ENCODE peak calls at places on chromosomes 2 and 18, in seven cellular contexts. One of them, this sample, is unnamed. For H3K36me3, the result is how much of the 10 kb centered on the place peaks cover.

GRCh38 chr2:25076749-25077148 is 34.9 kb downstream of the EFR3B start:
- DNase-seq in astrocyte: no peak
- DNase-seq in fibroblast of lung: no peak
- DNase-seq in neuronal stem cell: no peak
- DNase-seq in mammary epithelial cell: no peak
- DNase-seq in endothelial cell of umbilical vein: no peak
- DNase-seq in IMR-90: no peak
- DNase-seq in this sample: no peak

GRCh38 chr2:207879536-207879935 is 109.8 kb upstream of the FZD5 start:
- DNase-seq in astrocyte: peak
- DNase-seq in fibroblast of lung: peak
- DNase-seq in neuronal stem cell: no peak
- DNase-seq in mammary epithelial cell: peak
- DNase-seq in endothelial cell of umbilical vein: peak
- DNase-seq in IMR-90: peak
- DNase-seq in this sample: no peak

GRCh38 chr2:10977636-10978035 is 65.9 kb downstream of the KCNF1 start:
- DNase-seq in astrocyte: no peak
- DNase-seq in fibroblast of lung: peak
- DNase-seq in neuronal stem cell: no peak
- DNase-seq in mammary epithelial cell: no peak
- DNase-seq in endothelial cell of umbilical vein: no peak
- DNase-seq in IMR-90: no peak
- DNase-seq in this sample: no peak

GRCh38 chr2:18883626-18884456 is 294.5 kb upstream of the NT5C1B start:
- DNase-seq in astrocyte: no peak
- DNase-seq in fibroblast of lung: peak
- DNase-seq in neuronal stem cell: no peak
- DNase-seq in mammary epithelial cell: peak
- DNase-seq in endothelial cell of umbilical vein: no peak
- DNase-seq in IMR-90: peak
- DNase-seq in this sample: no peak

GRCh38 chr18:2905802-2906521 is 59.2 kb downstream of the EMILIN2 start:
- DNase-seq in astrocyte: no peak
- DNase-seq in fibroblast of lung: peak
- DNase-seq in neuronal stem cell: no peak
- DNase-seq in mammary epithelial cell: no peak
- DNase-seq in endothelial cell of umbilical vein: peak
- DNase-seq in IMR-90: no peak
- DNase-seq in this sample: peak

GRCh38 chr2:204051476-204051875 is 114.9 kb downstream of the ICOS start:
- DNase-seq in astrocyte: no peak
- DNase-seq in fibroblast of lung: no peak
- DNase-seq in neuronal stem cell: no peak
- DNase-seq in mammary epithelial cell: no peak
- DNase-seq in endothelial cell of umbilical vein: peak
- DNase-seq in IMR-90: no peak
- DNase-seq in this sample: no peak

GRCh38 chr2:26184555-26185303 is 11.8 kb downstream of the GAREM2 start:
- DNase-seq in astrocyte: no peak
- DNase-seq in fibroblast of lung: no peak
- DNase-seq in neuronal stem cell: peak
- DNase-seq in mammary epithelial cell: peak
- DNase-seq in endothelial cell of umbilical vein: peak
- DNase-seq in IMR-90: peak
- DNase-seq in this sample: no peak

GRCh38 chr2:237708961-237709360 is 81.6 kb downstream of the LRRFIP1 start:
- DNase-seq in astrocyte: no peak
- DNase-seq in fibroblast of lung: no peak
- DNase-seq in neuronal stem cell: no peak
- DNase-seq in mammary epithelial cell: no peak
- DNase-seq in endothelial cell of umbilical vein: no peak
- DNase-seq in IMR-90: no peak
- DNase-seq in this sample: no peak

GRCh38 chr2:96146881-96147592 is 1.8 kb upstream of the DUSP2 start:
- DNase-seq in astrocyte: peak
- DNase-seq in fibroblast of lung: peak
- DNase-seq in neuronal stem cell: no peak
- DNase-seq in mammary epithelial cell: peak
- DNase-seq in endothelial cell of umbilical vein: no peak
- DNase-seq in IMR-90: no peak
- DNase-seq in this sample: no peak

GRCh38 chr2:100260712-100261620 is 61.3 kb downstream of the LONRF2 start:
- DNase-seq in astrocyte: peak
- DNase-seq in fibroblast of lung: peak
- DNase-seq in neuronal stem cell: peak
- DNase-seq in mammary epithelial cell: peak
- DNase-seq in endothelial cell of umbilical vein: peak
- DNase-seq in IMR-90: peak
- DNase-seq in this sample: peak

GRCh38 chr2:175439416-175439815 is 257.9 kb upstream of the ATP5MC3 start:
- DNase-seq in astrocyte: no peak
- DNase-seq in fibroblast of lung: no peak
- DNase-seq in neuronal stem cell: no peak
- DNase-seq in mammary epithelial cell: no peak
- DNase-seq in endothelial cell of umbilical vein: no peak
- DNase-seq in IMR-90: no peak
- DNase-seq in this sample: no peak

GRCh38 chr2:203819434-203820133 is 48.0 kb upstream of the CTLA4 start:
- DNase-seq in astrocyte: no peak
- DNase-seq in fibroblast of lung: no peak
- DNase-seq in neuronal stem cell: no peak
- DNase-seq in mammary epithelial cell: no peak
- DNase-seq in endothelial cell of umbilical vein: no peak
- DNase-seq in IMR-90: no peak
- DNase-seq in this sample: no peak

GRCh38 chr2:219457784-219458369 is 23.2 kb downstream of the SPEG start:
- DNase-seq in astrocyte: no peak
- DNase-seq in fibroblast of lung: no peak
- DNase-seq in neuronal stem cell: no peak
- DNase-seq in mammary epithelial cell: peak
- DNase-seq in endothelial cell of umbilical vein: no peak
- DNase-seq in IMR-90: no peak
- DNase-seq in this sample: peak

GRCh38 chr2:64591188-64591587 is 62.5 kb downstream of the SERTAD2 start:
- DNase-seq in astrocyte: no peak
- DNase-seq in fibroblast of lung: no peak
- DNase-seq in neuronal stem cell: no peak
- DNase-seq in mammary epithelial cell: peak
- DNase-seq in endothelial cell of umbilical vein: no peak
- DNase-seq in IMR-90: no peak
- DNase-seq in this sample: no peak

GRCh38 chr2:240836781-240837467 is 16.9 kb upstream of the KIF1A start:
- DNase-seq in astrocyte: peak
- DNase-seq in fibroblast of lung: peak
- DNase-seq in neuronal stem cell: no peak
- DNase-seq in mammary epithelial cell: no peak
- DNase-seq in endothelial cell of umbilical vein: no peak
- DNase-seq in IMR-90: peak
- DNase-seq in this sample: no peak

GRCh38 chr2:241817126-241817820 is 8.3 kb downstream of the NEU4 start:
- DNase-seq in astrocyte: no peak
- DNase-seq in fibroblast of lung: no peak
- DNase-seq in neuronal stem cell: no peak
- DNase-seq in mammary epithelial cell: no peak
- DNase-seq in endothelial cell of umbilical vein: no peak
- DNase-seq in IMR-90: no peak
- DNase-seq in this sample: no peak

GRCh38 chr2:239065962-239066361 is 218.1 kb downstream of the TWIST2 start:
- DNase-seq in astrocyte: no peak
- DNase-seq in fibroblast of lung: no peak
- DNase-seq in neuronal stem cell: no peak
- DNase-seq in mammary epithelial cell: no peak
- DNase-seq in endothelial cell of umbilical vein: no peak
- DNase-seq in IMR-90: no peak
- DNase-seq in this sample: no peak

GRCh38 chr2:189312643-189313042 is 128.6 kb upstream of the WDR75 start:
- DNase-seq in astrocyte: no peak
- DNase-seq in fibroblast of lung: no peak
- DNase-seq in neuronal stem cell: no peak
- DNase-seq in mammary epithelial cell: no peak
- DNase-seq in endothelial cell of umbilical vein: no peak
- DNase-seq in IMR-90: no peak
- DNase-seq in this sample: no peak

GRCh38 chr18:23545247-23545789 is 41.0 kb downstream of the NPC1 start:
- DNase-seq in astrocyte: no peak
- DNase-seq in fibroblast of lung: no peak
- DNase-seq in neuronal stem cell: no peak
- DNase-seq in mammary epithelial cell: no peak
- DNase-seq in endothelial cell of umbilical vein: no peak
- DNase-seq in IMR-90: no peak
- DNase-seq in this sample: no peak

GRCh38 chr18:13376841-13377351 is 158.3 kb downstream of the LDLRAD4 start:
- DNase-seq in astrocyte: no peak
- DNase-seq in fibroblast of lung: no peak
- DNase-seq in neuronal stem cell: no peak
- DNase-seq in mammary epithelial cell: no peak
- DNase-seq in endothelial cell of umbilical vein: no peak
- DNase-seq in IMR-90: no peak
- DNase-seq in this sample: peak

GRCh38 chr2:71614976-71615768 is 161.8 kb downstream of the DYSF start:
- DNase-seq in astrocyte: peak
- DNase-seq in fibroblast of lung: peak
- DNase-seq in neuronal stem cell: no peak
- DNase-seq in mammary epithelial cell: no peak
- DNase-seq in endothelial cell of umbilical vein: peak
- DNase-seq in IMR-90: peak
- DNase-seq in this sample: no peak

GRCh38 chr2:74708883-74709282 is 54.8 kb downstream of the SEMA4F start:
- DNase-seq in astrocyte: peak
- DNase-seq in fibroblast of lung: peak
- DNase-seq in neuronal stem cell: no peak
- DNase-seq in mammary epithelial cell: peak
- DNase-seq in endothelial cell of umbilical vein: peak
- DNase-seq in IMR-90: peak
- DNase-seq in this sample: peak

GRCh38 chr2:133942363-133942762 is 311.5 kb upstream of the MGAT5 start:
- DNase-seq in astrocyte: no peak
- DNase-seq in fibroblast of lung: no peak
- DNase-seq in neuronal stem cell: no peak
- DNase-seq in mammary epithelial cell: no peak
- DNase-seq in endothelial cell of umbilical vein: no peak
- DNase-seq in IMR-90: no peak
- DNase-seq in this sample: no peak

GRCh38 chr2:242011516-242011915 is 142.0 kb downstream of the RTP5 start:
- DNase-seq in astrocyte: no peak
- DNase-seq in fibroblast of lung: no peak
- DNase-seq in neuronal stem cell: no peak
- DNase-seq in mammary epithelial cell: no peak
- DNase-seq in endothelial cell of umbilical vein: no peak
- DNase-seq in IMR-90: no peak
- DNase-seq in this sample: no peak

GRCh38 chr18:35521133-35521532 is 23.4 kb upstream of the INO80C start:
- DNase-seq in astrocyte: no peak
- DNase-seq in fibroblast of lung: no peak
- DNase-seq in neuronal stem cell: no peak
- DNase-seq in mammary epithelial cell: no peak
- DNase-seq in endothelial cell of umbilical vein: no peak
- DNase-seq in IMR-90: no peak
- DNase-seq in this sample: no peak

DNA sequence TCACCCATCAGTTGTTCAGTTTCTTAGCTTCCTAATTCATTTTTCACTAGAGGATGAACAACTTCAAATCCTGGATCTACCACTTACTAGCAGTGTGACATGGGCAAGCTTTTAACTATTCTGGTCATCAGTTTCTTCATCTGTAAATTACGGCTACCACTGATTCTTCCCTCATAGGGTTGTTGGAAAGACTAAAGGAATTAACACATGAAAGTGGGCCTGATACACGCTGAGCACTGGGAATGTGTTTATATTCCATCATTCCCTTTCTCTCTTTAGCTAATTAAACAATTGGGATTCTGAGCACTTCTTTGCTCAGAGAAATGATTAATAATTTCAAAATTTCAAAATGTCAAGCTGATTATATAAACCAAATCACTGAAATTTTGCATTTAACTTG is 862.3 kb upstream of the GCFC2 start:
- DNase-seq in astrocyte: no peak
- DNase-seq in fibroblast of lung: no peak
- DNase-seq in neuronal stem cell: no peak
- DNase-seq in mammary epithelial cell: no peak
- DNase-seq in endothelial cell of umbilical vein: no peak
- DNase-seq in IMR-90: no peak
- DNase-seq in this sample: no peak
- H3K36me3 ChIP-seq in astrocyte: under half
- H3K36me3 ChIP-seq in fibroblast of lung: under half
- H3K36me3 ChIP-seq in neuronal stem cell: under half
- H3K36me3 ChIP-seq in mammary epithelial cell: under half
- H3K36me3 ChIP-seq in endothelial cell of umbilical vein: under half
- H3K36me3 ChIP-seq in IMR-90: under half
- H3K36me3 ChIP-seq in this sample: under half

GRCh38 chr2:105736145-105736544 is 8.6 kb upstream of the NCK2 start:
- DNase-seq in astrocyte: no peak
- DNase-seq in fibroblast of lung: no peak
- DNase-seq in neuronal stem cell: no peak
- DNase-seq in mammary epithelial cell: no peak
- DNase-seq in endothelial cell of umbilical vein: no peak
- DNase-seq in IMR-90: no peak
- DNase-seq in this sample: no peak
- H3K9ac ChIP-seq in astrocyte: no peak
- H3K9ac ChIP-seq in fibroblast of lung: no peak
- H3K9ac ChIP-seq in neuronal stem cell: no peak
- H3K9ac ChIP-seq in mammary epithelial cell: no peak
- H3K9ac ChIP-seq in endothelial cell of umbilical vein: no peak
- H3K9ac ChIP-seq in IMR-90: no peak
- H3K9ac ChIP-seq in this sample: no peak

DNA sequence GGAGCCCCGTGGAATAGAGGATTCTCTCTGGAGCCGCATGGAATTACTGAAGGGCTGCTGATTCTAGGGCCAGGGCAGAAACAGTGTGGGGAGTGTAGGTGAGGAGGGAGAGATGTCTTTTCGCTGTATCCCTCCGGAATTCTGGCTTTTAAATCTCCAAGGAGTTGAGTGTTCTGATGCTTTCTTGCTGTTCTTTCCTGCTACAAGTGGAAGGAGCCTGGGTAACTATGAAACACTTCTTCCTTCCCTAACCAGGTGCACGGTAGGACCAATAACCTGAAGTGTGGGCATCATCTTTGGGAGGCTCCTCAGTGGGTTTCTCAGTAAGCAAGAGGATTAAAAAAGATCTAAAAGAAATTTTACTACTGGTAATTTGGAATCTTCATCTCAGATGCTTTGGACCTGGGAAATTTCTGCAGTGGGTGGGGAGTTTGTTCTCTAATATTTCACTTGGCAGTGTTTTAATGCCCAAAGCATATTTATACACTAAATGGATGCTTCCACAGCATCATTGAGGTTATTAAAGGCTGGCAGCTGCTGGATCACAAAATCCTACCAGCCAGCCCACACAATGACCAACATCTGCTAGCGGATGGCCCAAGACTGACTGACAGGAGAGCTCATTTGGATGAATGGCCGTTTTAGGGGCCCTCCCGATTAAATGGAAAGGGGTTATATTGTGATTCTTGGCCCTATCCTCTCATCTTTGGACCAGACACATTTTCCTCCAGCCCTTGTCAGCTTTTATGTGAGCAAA is 2.1 kb downstream of the EML6 start:
- DNase-seq in astrocyte: no peak
- DNase-seq in fibroblast of lung: no peak
- DNase-seq in neuronal stem cell: no peak
- DNase-seq in mammary epithelial cell: no peak
- DNase-seq in endothelial cell of umbilical vein: no peak
- DNase-seq in IMR-90: no peak
- DNase-seq in this sample: no peak
- H3K4me3 ChIP-seq in astrocyte: no peak
- H3K4me3 ChIP-seq in fibroblast of lung: peak
- H3K4me3 ChIP-seq in neuronal stem cell: peak
- H3K4me3 ChIP-seq in mammary epithelial cell: no peak
- H3K4me3 ChIP-seq in endothelial cell of umbilical vein: peak
- H3K4me3 ChIP-seq in IMR-90: no peak
- H3K4me3 ChIP-seq in this sample: peak

GRCh38 chr2:33583194-33583938 is 15.7 kb downstream of the FAM98A start:
- DNase-seq in astrocyte: peak
- DNase-seq in fibroblast of lung: no peak
- DNase-seq in neuronal stem cell: peak
- DNase-seq in mammary epithelial cell: peak
- DNase-seq in endothelial cell of umbilical vein: peak
- DNase-seq in IMR-90: peak
- DNase-seq in this sample: peak
- H3K36me3 ChIP-seq in astrocyte: half or more
- H3K36me3 ChIP-seq in fibroblast of lung: under half
- H3K36me3 ChIP-seq in neuronal stem cell: under half
- H3K36me3 ChIP-seq in mammary epithelial cell: under half
- H3K36me3 ChIP-seq in endothelial cell of umbilical vein: under half
- H3K36me3 ChIP-seq in IMR-90: under half
- H3K36me3 ChIP-seq in this sample: under half